ENCODE peak calls at places on chromosomes 12 and 14, in nine cellular contexts. N is ascending aorta, F is NCI-H510A treated with DMSO at 0.1 percent for 48 hours, J is NCI-H1092, B is body of pancreas, R is breast epithelium, Z is Kasumi-1, G is heart right ventricle, A is A172. W is an unnamed sample.

GRCh38 chr12:115632323-115632722 is 645.2 kb downstream of the MED13L start:
- DNase-seq in N (no peak), A (no peak), Z (no peak), J (no peak), G (no peak), F (no peak), B (no peak), R (no peak), W (no peak)

GRCh38 chr12:117208206-117208605 is 17.9 kb upstream of the FBXO21 start:
- DNase-seq in F (no peak), Z (no peak), B (no peak), A (no peak), R (no peak), N (no peak), G (no peak), J (no peak), W (peak)

GRCh38 chr12:94798107-94798506 is 147.8 kb upstream of the TMCC3 start:
- DNase-seq in J (no peak), Z (no peak), A (no peak), N (no peak), B (no peak), F (no peak), G (no peak), R (no peak), W (no peak)

GRCh38 chr12:30980886-30981662 is 54.5 kb downstream of the TSPAN11 start:
- DNase-seq in R (no peak), A (no peak), N (no peak), B (no peak), G (peak), Z (no peak), F (peak), J (no peak), W (no peak)

GRCh38 chr12:38269897-38270296 is 46.7 kb upstream of the ALG10B start:
- DNase-seq in A (no peak), Z (no peak), N (no peak), J (no peak), B (no peak), R (no peak), G (no peak), F (no peak), W (no peak)

GRCh38 chr12:117144599-117144998 is 45.4 kb upstream of the TESC start:
- DNase-seq in Z (no peak), G (no peak), B (no peak), N (no peak), F (no peak), R (no peak), A (no peak), J (no peak), W (no peak)

GRCh38 chr12:1443421-1444141 is 150.8 kb downstream of the FBXL14 start:
- DNase-seq in G (no peak), J (no peak), F (no peak), A (no peak), B (no peak), Z (no peak), R (peak), N (no peak), W (no peak)

GRCh38 chr14:99789581-99789980 is 3.6 kb upstream of the EML1 start:
- DNase-seq in B (no peak), F (no peak), R (no peak), A (no peak), N (no peak), G (no peak), J (no peak), Z (no peak), W (no peak)

GRCh38 chr12:12704593-12705230 is 8.7 kb upstream of the GPR19 start:
- DNase-seq in N (peak), R (peak), A (peak), J (peak), G (peak), F (peak), Z (peak), B (peak), W (no peak)

GRCh38 chr12:46659032-46659703 is 166.6 kb downstream of the SLC38A4 start:
- DNase-seq in Z (no peak), B (no peak), F (no peak), G (no peak), A (no peak), R (no peak), N (no peak), J (no peak), W (no peak)

GRCh38 chr14:44396226-44396625 is 110.9 kb downstream of the FSCB start:
- DNase-seq in Z (no peak), A (no peak), N (no peak), R (no peak), F (peak), G (no peak), J (no peak), B (no peak), W (no peak)